ENCODE peak calls at places on chromosomes 12 and 14, in six cellular contexts. P, B, W, H, I and T are unnamed samples.

GRCh38 chr12:93813972-93814821 is 137.0 kb downstream of the CRADD start:
- ATAC-seq in H (peak), B (peak), P (no peak), W (peak), I (peak), T (peak)

GRCh38 chr12:65139389-65139788 is 18.3 kb upstream of the WIF1 start:
- ATAC-seq in W (no peak), B (no peak), H (no peak), I (no peak), P (no peak), T (no peak)

GRCh38 chr12:132282950-132283771 is 46.2 kb downstream of the GALNT9 start:
- ATAC-seq in B (no peak), P (no peak), I (no peak), W (no peak), H (no peak), T (no peak)

GRCh38 chr12:55499231-55499630 is 7.1 kb downstream of the OR6C68 start:
- ATAC-seq in B (no peak), I (no peak), P (no peak), H (no peak), W (no peak), T (no peak)

GRCh38 chr14:25015761-25016160 is 34.2 kb downstream of the STXBP6 start:
- ATAC-seq in H (no peak), P (no peak), B (no peak), W (no peak), I (no peak), T (no peak)

GRCh38 chr12:120078868-120079267 is 37.7 kb downstream of the RAB35 start:
- ATAC-seq in H (no peak), P (no peak), I (peak), W (no peak), B (peak), T (no peak)

GRCh38 chr12:57261385-57261784 is 10.4 kb upstream of the STAC3 start:
- ATAC-seq in B (peak), W (no peak), P (no peak), H (peak), I (peak), T (no peak)

GRCh38 chr14:77270361-77271112 is 469 bp downstream of the NGB start:
- ATAC-seq in P (no peak), I (no peak), W (no peak), B (no peak), H (no peak), T (no peak)

GRCh38 chr14:61337893-61338292 is 16.5 kb downstream of the PRKCH start:
- ATAC-seq in I (no peak), P (no peak), B (no peak), H (no peak), W (no peak), T (no peak)

GRCh38 chr12:67750528-67751183 is 102.1 kb downstream of the DYRK2 start:
- ATAC-seq in W (no peak), P (no peak), I (no peak), H (peak), B (no peak), T (no peak)

GRCh38 chr14:55588259-55588699 is 8.3 kb downstream of the KTN1 start:
- ATAC-seq in W (peak), H (peak), I (peak), B (peak), P (no peak), T (no peak)

GRCh38 chr14:95058491-95058890 is 98.8 kb downstream of the DICER1 start:
- ATAC-seq in P (no peak), W (no peak), H (no peak), B (no peak), I (no peak), T (no peak)

GRCh38 chr14:73850940-73851339 is 691 bp upstream of the PTGR2 start:
- ATAC-seq in H (peak), W (no peak), P (no peak), I (no peak), B (no peak), T (no peak)

GRCh38 chr12:89632778-89633177 is 75.9 kb downstream of the ATP2B1 start:
- ATAC-seq in B (no peak), I (no peak), H (no peak), P (no peak), W (no peak), T (no peak)

GRCh38 chr14:72792051-72792788 is 101.7 kb downstream of the DPF3 start:
- ATAC-seq in B (peak), H (peak), W (no peak), I (peak), P (no peak), T (peak)

GRCh38 chr12:105040476-105040875 is 43.8 kb downstream of the ALDH1L2 start:
- ATAC-seq in W (no peak), P (no peak), I (no peak), H (no peak), B (no peak), T (no peak)

GRCh38 chr14:38256358-38256840 is 506 bp upstream of the CLEC14A start:
- ATAC-seq in I (peak), B (peak), H (peak), W (peak), P (no peak), T (peak)

GRCh38 chr12:34371050-34371449 is 348.8 kb downstream of the ALG10 start:
- ATAC-seq in I (no peak), H (no peak), P (no peak), B (no peak), W (no peak), T (no peak)

GRCh38 chr12:132071837-132072384 is 72.2 kb downstream of the DDX51 start:
- ATAC-seq in H (no peak), W (no peak), I (no peak), B (no peak), P (peak), T (no peak)

GRCh38 chr14:64522591-64523355 is 17.8 kb upstream of the HSPA2 start:
- ATAC-seq in B (no peak), H (no peak), P (no peak), I (no peak), W (no peak), T (no peak)

GRCh38 chr12:45282411-45282810 is 66.5 kb downstream of the ANO6 start:
- ATAC-seq in P (no peak), I (no peak), W (no peak), B (no peak), H (no peak), T (no peak)

GRCh38 chr12:45962553-45963325 is 27.6 kb downstream of the SCAF11 start:
- ATAC-seq in P (no peak), W (no peak), B (no peak), H (no peak), I (no peak), T (no peak)

GRCh38 chr14:49220492-49220891 is 365.7 kb downstream of the RPS29 start:
- ATAC-seq in B (no peak), I (no peak), P (no peak), W (no peak), H (no peak), T (no peak)

GRCh38 chr12:92065018-92065499 is 80.6 kb downstream of the BTG1 start:
- ATAC-seq in W (peak), B (no peak), H (no peak), P (peak), I (no peak), T (peak)

GRCh38 chr12:15978431-15978950 is 67.4 kb downstream of the DERA start:
- ATAC-seq in P (no peak), W (peak), I (peak), H (peak), B (peak), T (no peak)

GRCh38 chr14:49975286-49975685 is 82.4 kb downstream of the ARF6 start:
- ATAC-seq in H (no peak), I (no peak), P (no peak), B (no peak), W (peak), T (peak)

GRCh38 chr12:57148469-57149308 is 1.3 kb upstream of the LRP1-AS start:
- ATAC-seq in W (peak), H (peak), I (peak), P (no peak), B (peak), T (peak)

DNA sequence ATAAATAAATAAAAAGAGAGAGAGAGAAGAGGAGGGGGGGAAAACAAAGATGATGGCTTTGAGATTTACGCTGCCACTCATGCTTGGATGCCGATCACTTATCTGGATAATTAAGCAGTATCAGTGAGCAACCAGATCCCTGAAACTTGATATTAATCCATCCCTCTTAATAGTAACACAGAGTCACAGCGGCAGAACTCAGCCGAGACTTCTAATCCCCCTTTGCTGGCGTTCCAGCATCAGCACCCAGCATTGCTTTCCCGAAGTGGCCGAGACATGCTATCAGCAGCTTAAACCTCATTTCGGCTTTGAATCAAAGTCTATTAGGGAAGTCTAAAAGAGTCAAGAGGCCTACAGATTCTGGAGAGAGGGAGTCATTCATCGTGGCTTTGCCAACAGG is 1036.1 kb downstream of the VRK1 start:
- ATAC-seq in I (no peak), B (no peak), H (no peak), P (no peak), W (no peak), T (no peak)
- TF ChIP-seq CTCF in I (no peak), B (no peak), H (no peak), P (no peak), W (no peak), T (no peak)

GRCh38 chr14:21299562-21300130 is 19.8 kb downstream of the RPGRIP1 start:
- ATAC-seq in I (no peak), P (no peak), H (no peak), W (no peak), B (no peak), T (no peak)

GRCh38 chr14:21302013-21302857 is 22.4 kb downstream of the RPGRIP1 start:
- ATAC-seq in B (no peak), I (no peak), H (no peak), W (no peak), P (peak), T (no peak)

GRCh38 chr14:21298358-21298757 is 18.5 kb downstream of the RPGRIP1 start:
- ATAC-seq in W (no peak), B (no peak), P (no peak), H (no peak), I (no peak), T (no peak)

GRCh38 chr14:21300892-21301291 is 21.0 kb downstream of the RPGRIP1 start:
- ATAC-seq in I (no peak), B (peak), W (peak), H (no peak), P (peak), T (no peak)
- TF ChIP-seq CTCF in I (peak), B (peak), W (no peak), H (no peak), P (no peak), T (peak)

GRCh38 chr14:91778217-91778616 is 46.3 kb upstream of the CATSPERB start:
- ATAC-seq in B (no peak), I (no peak), P (no peak), W (peak), H (no peak), T (no peak)
- TF ChIP-seq CTCF in B (no peak), I (no peak), P (no peak), W (no peak), H (no peak), T (no peak)

GRCh38 chr12:47819902-47820630 is at the start of gene HDAC7:
- ATAC-seq in B (peak), I (peak), H (peak), P (peak), W (peak), T (peak)
- TF ChIP-seq CTCF in B (no peak), I (no peak), H (no peak), P (no peak), W (no peak), T (no peak)

GRCh38 chr12:83434600-83434999 is 747.9 kb downstream of the TMTC2 start:
- ATAC-seq in B (no peak), P (no peak), W (no peak), I (no peak), H (no peak), T (no peak)

DNA sequence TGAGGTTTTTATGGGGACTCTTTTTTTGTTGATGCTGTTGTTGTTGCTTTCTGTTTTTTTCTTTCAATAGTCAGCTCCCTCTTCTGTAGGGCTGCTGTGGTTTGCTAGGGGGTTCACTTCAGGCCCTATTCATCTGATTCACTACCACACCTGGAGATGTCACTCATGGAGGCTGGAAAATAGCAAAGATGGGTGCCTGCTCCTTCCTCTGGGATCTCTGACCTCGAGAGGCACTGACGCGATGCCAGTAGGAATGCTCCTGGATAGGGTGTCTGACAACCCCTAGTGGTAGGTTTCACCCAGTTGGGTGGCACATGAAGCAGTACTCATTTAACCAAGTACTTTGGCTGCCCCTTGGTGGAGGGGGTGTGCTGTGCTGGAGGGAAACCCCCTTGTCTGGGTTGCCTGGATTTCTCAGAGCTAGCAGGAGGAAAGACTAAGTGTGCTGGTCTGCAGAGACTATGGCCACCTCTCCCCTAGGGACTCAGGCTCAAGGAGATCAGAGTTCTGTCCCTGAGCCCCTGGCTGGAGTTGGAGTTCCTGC is 745.5 kb downstream of the TMTC2 start:
- ATAC-seq in P (no peak), I (no peak), W (no peak), H (no peak), B (no peak), T (no peak)
- TF ChIP-seq CTCF in P (no peak), I (no peak), W (no peak), H (no peak), B (no peak), T (no peak)

DNA sequence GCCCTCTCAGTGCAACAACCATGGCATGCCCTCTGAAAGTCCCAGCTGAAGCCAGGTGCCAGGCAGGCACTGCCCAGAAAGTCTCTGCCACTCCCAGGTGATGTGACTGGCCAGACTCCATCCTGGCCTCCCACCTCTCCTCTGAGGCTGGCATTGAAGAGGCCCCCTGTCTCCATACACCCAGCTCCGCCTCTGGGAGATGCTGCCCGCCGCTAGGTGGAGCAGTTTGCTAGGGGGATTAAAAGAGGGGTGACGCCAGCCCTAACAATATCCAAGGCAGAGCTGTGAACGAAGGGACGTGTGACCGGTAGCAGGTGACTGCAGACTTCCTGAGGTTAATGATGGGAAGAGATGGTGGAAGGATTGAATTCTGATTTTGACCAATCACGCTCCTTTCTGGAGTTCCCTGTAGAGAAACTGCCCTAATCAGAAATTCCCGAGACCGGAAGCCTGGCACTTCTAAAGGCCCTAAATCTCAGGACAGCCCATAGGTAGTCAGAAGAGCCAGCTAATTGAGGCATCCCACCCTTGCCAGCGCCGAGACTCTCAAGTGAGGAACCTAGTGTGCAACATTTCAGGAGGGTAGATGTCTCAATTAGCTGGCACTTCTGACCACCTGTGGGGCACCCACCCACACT is 8.3 kb upstream of the PLEK2 start:
- ATAC-seq in B (no peak), H (peak), P (no peak), I (no peak), W (no peak), T (peak)
- TF ChIP-seq CTCF in B (peak), H (peak), P (peak), I (peak), W (peak), T (no peak)

GRCh38 chr12:54017027-54017788 is 8.4 kb downstream of the HOXC8 start:
- ATAC-seq in H (peak), W (peak), I (peak), P (peak), B (peak), T (peak)
- TF ChIP-seq CTCF in H (peak), W (no peak), I (no peak), P (no peak), B (no peak), T (no peak)